ENCODE peak calls at places on chromosomes 3 and 15, in six cellular contexts. One of them, this sample, is unnamed. For H3K4me1, the result is how much of the 10 kb centered on the place peaks cover.

GRCh38 chr15:101568304-101568703 is 78.8 kb upstream of the PCSK6 start:
- DNase-seq in lower lobe of right lung: no peak
- DNase-seq in heart right ventricle: no peak
- DNase-seq in cardiac muscle cell: no peak
- DNase-seq in right lobe of liver: no peak
- DNase-seq in psoas muscle: no peak
- DNase-seq in this sample: no peak

GRCh38 chr3:133893683-133894333 is 1.9 kb downstream of the RAB6B start:
- DNase-seq in right lobe of liver: no peak
- DNase-seq in cardiac muscle cell: no peak
- DNase-seq in heart right ventricle: no peak
- DNase-seq in psoas muscle: no peak
- DNase-seq in lower lobe of right lung: peak
- DNase-seq in this sample: no peak

GRCh38 chr15:40108061-40108854 is 421 bp downstream of the BMF start:
- DNase-seq in right lobe of liver: peak
- DNase-seq in lower lobe of right lung: peak
- DNase-seq in psoas muscle: peak
- DNase-seq in cardiac muscle cell: peak
- DNase-seq in heart right ventricle: peak
- DNase-seq in this sample: no peak

GRCh38 chr15:92839696-92840095 is 60.4 kb upstream of the CHD2 start:
- DNase-seq in heart right ventricle: no peak
- DNase-seq in lower lobe of right lung: no peak
- DNase-seq in right lobe of liver: no peak
- DNase-seq in cardiac muscle cell: no peak
- DNase-seq in psoas muscle: no peak
- DNase-seq in this sample: no peak

GRCh38 chr3:144259267-144259666 is 287.6 kb downstream of the DIPK2A start:
- DNase-seq in right lobe of liver: no peak
- DNase-seq in lower lobe of right lung: no peak
- DNase-seq in psoas muscle: no peak
- DNase-seq in heart right ventricle: no peak
- DNase-seq in cardiac muscle cell: no peak
- DNase-seq in this sample: no peak

GRCh38 chr3:64010199-64010598 is 13.1 kb downstream of the PSMD6 start:
- DNase-seq in cardiac muscle cell: no peak
- DNase-seq in heart right ventricle: no peak
- DNase-seq in lower lobe of right lung: no peak
- DNase-seq in right lobe of liver: no peak
- DNase-seq in psoas muscle: no peak
- DNase-seq in this sample: no peak

GRCh38 chr3:136042608-136043221 is 77.2 kb downstream of the PPP2R3A start:
- DNase-seq in heart right ventricle: no peak
- DNase-seq in cardiac muscle cell: peak
- DNase-seq in lower lobe of right lung: no peak
- DNase-seq in psoas muscle: no peak
- DNase-seq in right lobe of liver: no peak
- DNase-seq in this sample: no peak

GRCh38 chr3:152540120-152540519 is 271.4 kb downstream of the MBNL1 start:
- DNase-seq in heart right ventricle: no peak
- DNase-seq in right lobe of liver: no peak
- DNase-seq in cardiac muscle cell: no peak
- DNase-seq in lower lobe of right lung: no peak
- DNase-seq in psoas muscle: no peak
- DNase-seq in this sample: no peak

GRCh38 chr15:84822774-84823579 is 5.8 kb downstream of the ALPK3 start:
- DNase-seq in right lobe of liver: no peak
- DNase-seq in lower lobe of right lung: no peak
- DNase-seq in heart right ventricle: peak
- DNase-seq in psoas muscle: no peak
- DNase-seq in cardiac muscle cell: no peak
- DNase-seq in this sample: peak

GRCh38 chr15:64911317-64912186 is at the start of gene ANKDD1A:
- DNase-seq in heart right ventricle: peak
- DNase-seq in psoas muscle: peak
- DNase-seq in cardiac muscle cell: peak
- DNase-seq in right lobe of liver: peak
- DNase-seq in lower lobe of right lung: peak
- DNase-seq in this sample: peak

GRCh38 chr3:125148016-125148812 is 64.3 kb downstream of the SLC12A8 start:
- DNase-seq in psoas muscle: no peak
- DNase-seq in cardiac muscle cell: no peak
- DNase-seq in lower lobe of right lung: no peak
- DNase-seq in heart right ventricle: no peak
- DNase-seq in right lobe of liver: no peak
- DNase-seq in this sample: no peak

GRCh38 chr15:93321881-93322282 is 232.9 kb upstream of the RGMA start:
- DNase-seq in right lobe of liver: no peak
- DNase-seq in lower lobe of right lung: peak
- DNase-seq in psoas muscle: no peak
- DNase-seq in cardiac muscle cell: no peak
- DNase-seq in heart right ventricle: no peak
- DNase-seq in this sample: no peak

GRCh38 chr3:33884204-33884561 is 85.8 kb downstream of the PDCD6IP start:
- DNase-seq in psoas muscle: no peak
- DNase-seq in cardiac muscle cell: peak
- DNase-seq in lower lobe of right lung: no peak
- DNase-seq in right lobe of liver: no peak
- DNase-seq in heart right ventricle: no peak
- DNase-seq in this sample: no peak

GRCh38 chr3:124850633-124851032 is 36.5 kb downstream of the ITGB5 start:
- DNase-seq in right lobe of liver: no peak
- DNase-seq in psoas muscle: peak
- DNase-seq in cardiac muscle cell: no peak
- DNase-seq in lower lobe of right lung: no peak
- DNase-seq in heart right ventricle: no peak
- DNase-seq in this sample: no peak

GRCh38 chr3:141336672-141337522 is 31.4 kb upstream of the ZBTB38 start:
- DNase-seq in psoas muscle: no peak
- DNase-seq in right lobe of liver: no peak
- DNase-seq in lower lobe of right lung: no peak
- DNase-seq in heart right ventricle: no peak
- DNase-seq in cardiac muscle cell: no peak
- DNase-seq in this sample: no peak

GRCh38 chr15:98874359-98874758 is 133.2 kb downstream of the PGPEP1L start:
- DNase-seq in heart right ventricle: no peak
- DNase-seq in cardiac muscle cell: no peak
- DNase-seq in psoas muscle: no peak
- DNase-seq in right lobe of liver: no peak
- DNase-seq in lower lobe of right lung: no peak
- DNase-seq in this sample: no peak
- H3K4me3 ChIP-seq in heart right ventricle: no peak
- H3K4me3 ChIP-seq in cardiac muscle cell: no peak
- H3K4me3 ChIP-seq in psoas muscle: no peak
- H3K4me3 ChIP-seq in right lobe of liver: no peak
- H3K4me3 ChIP-seq in lower lobe of right lung: no peak
- H3K4me3 ChIP-seq in this sample: no peak

GRCh38 chr3:16724487-16724886 is 119.3 kb upstream of the DAZL start:
- DNase-seq in cardiac muscle cell: no peak
- DNase-seq in right lobe of liver: no peak
- DNase-seq in psoas muscle: no peak
- DNase-seq in heart right ventricle: no peak
- DNase-seq in lower lobe of right lung: no peak
- DNase-seq in this sample: no peak

GRCh38 chr3:16721494-16721893 is 116.3 kb upstream of the DAZL start:
- DNase-seq in right lobe of liver: no peak
- DNase-seq in lower lobe of right lung: no peak
- DNase-seq in cardiac muscle cell: no peak
- DNase-seq in heart right ventricle: no peak
- DNase-seq in psoas muscle: no peak
- DNase-seq in this sample: no peak

GRCh38 chr3:16719426-16719825 is 114.2 kb upstream of the DAZL start:
- DNase-seq in psoas muscle: no peak
- DNase-seq in right lobe of liver: no peak
- DNase-seq in heart right ventricle: no peak
- DNase-seq in lower lobe of right lung: no peak
- DNase-seq in cardiac muscle cell: no peak
- DNase-seq in this sample: no peak

GRCh38 chr3:16720367-16720766 is 115.1 kb upstream of the DAZL start:
- DNase-seq in right lobe of liver: no peak
- DNase-seq in heart right ventricle: no peak
- DNase-seq in lower lobe of right lung: no peak
- DNase-seq in psoas muscle: no peak
- DNase-seq in cardiac muscle cell: no peak
- DNase-seq in this sample: no peak

DNA sequence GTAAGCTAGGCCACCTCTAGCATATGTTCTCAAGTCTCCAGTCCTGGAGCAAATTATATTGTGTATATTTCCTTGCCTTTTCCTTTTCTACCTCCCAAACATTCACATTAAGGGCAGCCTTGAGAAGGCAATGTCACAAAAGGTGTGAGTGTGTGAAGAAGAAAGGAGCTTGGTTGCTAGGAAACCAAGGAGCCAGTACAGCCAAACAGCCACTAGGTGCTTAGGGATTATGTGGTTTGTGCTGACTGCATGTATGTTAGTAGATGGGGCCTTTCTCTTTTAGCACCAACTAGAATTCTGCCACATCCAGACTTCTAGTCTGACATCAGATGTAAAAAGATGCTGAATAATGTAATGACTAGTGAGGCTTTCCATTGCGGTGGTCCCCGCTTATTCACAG is 118.8 kb upstream of the DAZL start:
- DNase-seq in heart right ventricle: no peak
- DNase-seq in lower lobe of right lung: no peak
- DNase-seq in cardiac muscle cell: peak
- DNase-seq in right lobe of liver: no peak
- DNase-seq in psoas muscle: no peak
- DNase-seq in this sample: no peak
- TF ChIP-seq CTCF in heart right ventricle: no peak
- TF ChIP-seq CTCF in lower lobe of right lung: no peak
- TF ChIP-seq CTCF in cardiac muscle cell: peak
- TF ChIP-seq CTCF in right lobe of liver: no peak
- TF ChIP-seq CTCF in psoas muscle: peak
- TF ChIP-seq CTCF in this sample: no peak

GRCh38 chr15:38190501-38190900 is 62.1 kb upstream of the SPRED1 start:
- DNase-seq in lower lobe of right lung: no peak
- DNase-seq in right lobe of liver: no peak
- DNase-seq in cardiac muscle cell: no peak
- DNase-seq in psoas muscle: no peak
- DNase-seq in heart right ventricle: no peak
- DNase-seq in this sample: no peak

GRCh38 chr15:38189651-38190280 is 62.9 kb upstream of the SPRED1 start:
- DNase-seq in heart right ventricle: no peak
- DNase-seq in psoas muscle: no peak
- DNase-seq in lower lobe of right lung: no peak
- DNase-seq in right lobe of liver: no peak
- DNase-seq in cardiac muscle cell: no peak
- DNase-seq in this sample: no peak

GRCh38 chr15:38192496-38192895 is 60.1 kb upstream of the SPRED1 start:
- DNase-seq in cardiac muscle cell: no peak
- DNase-seq in lower lobe of right lung: no peak
- DNase-seq in heart right ventricle: no peak
- DNase-seq in right lobe of liver: no peak
- DNase-seq in psoas muscle: no peak
- DNase-seq in this sample: no peak

GRCh38 chr15:38186505-38186904 is 66.1 kb upstream of the SPRED1 start:
- DNase-seq in psoas muscle: no peak
- DNase-seq in heart right ventricle: no peak
- DNase-seq in cardiac muscle cell: no peak
- DNase-seq in lower lobe of right lung: no peak
- DNase-seq in right lobe of liver: no peak
- DNase-seq in this sample: no peak

DNA sequence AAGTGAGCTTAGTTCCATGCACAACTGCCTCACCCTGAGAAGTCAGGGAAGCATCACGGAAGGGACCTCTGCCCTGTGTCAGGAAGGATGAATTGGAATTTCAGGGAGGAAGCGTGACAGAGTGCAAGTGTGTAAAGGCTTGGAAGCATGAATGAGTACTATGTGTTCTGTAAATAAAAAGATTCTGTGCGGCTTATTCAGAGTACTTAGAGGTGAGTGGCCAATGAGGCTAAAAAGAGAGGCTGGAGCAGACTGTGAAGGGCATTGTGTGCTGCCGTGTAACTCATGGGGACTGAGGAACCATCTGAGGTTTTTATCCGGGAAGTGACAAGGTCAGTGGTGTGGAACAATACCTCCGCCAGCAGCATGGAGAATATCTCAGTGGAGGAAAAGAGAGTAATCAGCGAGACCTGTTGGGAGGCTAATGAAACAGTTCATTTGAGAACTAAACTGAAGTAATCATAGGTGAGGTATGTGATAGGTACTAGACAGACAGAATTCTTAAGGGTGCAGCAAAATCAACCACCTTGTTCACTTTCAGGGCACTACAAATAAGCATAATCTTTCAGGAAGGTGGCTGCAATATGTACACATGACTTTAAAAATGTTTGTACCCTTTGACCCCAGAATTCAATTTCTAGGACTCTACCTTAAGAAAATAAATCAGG is 64.9 kb upstream of the SPRED1 start:
- DNase-seq in right lobe of liver: no peak
- DNase-seq in cardiac muscle cell: no peak
- DNase-seq in psoas muscle: no peak
- DNase-seq in lower lobe of right lung: no peak
- DNase-seq in heart right ventricle: no peak
- DNase-seq in this sample: no peak
- H3K4me1 ChIP-seq in right lobe of liver: under half
- H3K4me1 ChIP-seq in cardiac muscle cell: under half
- H3K4me1 ChIP-seq in psoas muscle: under half
- H3K4me1 ChIP-seq in lower lobe of right lung: under half
- H3K4me1 ChIP-seq in heart right ventricle: under half
- H3K4me1 ChIP-seq in this sample: under half

GRCh38 chr3:5197022-5197421 is 9.5 kb downstream of the EDEM1 start:
- DNase-seq in lower lobe of right lung: no peak
- DNase-seq in cardiac muscle cell: no peak
- DNase-seq in heart right ventricle: no peak
- DNase-seq in right lobe of liver: no peak
- DNase-seq in psoas muscle: no peak
- DNase-seq in this sample: no peak

GRCh38 chr3:5194801-5195509 is 7.4 kb downstream of the EDEM1 start:
- DNase-seq in heart right ventricle: no peak
- DNase-seq in right lobe of liver: no peak
- DNase-seq in psoas muscle: no peak
- DNase-seq in lower lobe of right lung: no peak
- DNase-seq in cardiac muscle cell: no peak
- DNase-seq in this sample: no peak

GRCh38 chr3:5194341-5194740 is 6.8 kb downstream of the EDEM1 start:
- DNase-seq in cardiac muscle cell: no peak
- DNase-seq in psoas muscle: no peak
- DNase-seq in heart right ventricle: no peak
- DNase-seq in lower lobe of right lung: no peak
- DNase-seq in right lobe of liver: no peak
- DNase-seq in this sample: no peak

GRCh38 chr3:5197470-5198312 is 10.2 kb downstream of the EDEM1 start:
- DNase-seq in cardiac muscle cell: no peak
- DNase-seq in right lobe of liver: no peak
- DNase-seq in heart right ventricle: no peak
- DNase-seq in lower lobe of right lung: no peak
- DNase-seq in psoas muscle: no peak
- DNase-seq in this sample: no peak

DNA sequence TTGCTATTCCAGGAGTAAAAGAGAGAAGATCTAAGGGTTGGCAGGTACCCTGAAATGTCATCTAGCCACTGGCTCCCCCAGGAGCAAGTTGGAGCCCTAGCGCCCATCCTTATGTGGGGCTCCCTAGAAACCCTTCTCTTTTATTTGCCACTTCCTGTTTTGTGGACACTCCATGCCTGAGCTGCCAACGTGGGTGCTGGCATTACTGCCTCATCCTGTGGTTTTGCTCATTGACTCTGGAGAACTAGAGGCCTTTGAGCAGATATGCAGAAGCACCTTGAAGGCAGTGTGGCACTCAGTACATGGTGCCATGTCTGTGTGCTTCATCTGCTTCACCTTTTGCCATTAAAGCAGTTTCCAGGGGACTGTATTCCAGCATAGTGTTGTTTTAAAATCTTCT is 8.1 kb downstream of the EDEM1 start:
- DNase-seq in right lobe of liver: no peak
- DNase-seq in heart right ventricle: no peak
- DNase-seq in cardiac muscle cell: no peak
- DNase-seq in lower lobe of right lung: peak
- DNase-seq in psoas muscle: no peak
- DNase-seq in this sample: no peak
- H3K4me3 ChIP-seq in right lobe of liver: no peak
- H3K4me3 ChIP-seq in heart right ventricle: no peak
- H3K4me3 ChIP-seq in cardiac muscle cell: no peak
- H3K4me3 ChIP-seq in lower lobe of right lung: no peak
- H3K4me3 ChIP-seq in psoas muscle: no peak
- H3K4me3 ChIP-seq in this sample: no peak